ENCODE peak calls at places on chromosomes 5 and 9, in four cellular contexts. D is HS-27A, M is ovary, Z is GM20000. F is an unnamed sample.

GRCh38 chr9:130624154-130624553 is 40.2 kb upstream of the PRDM12 start:
- DNase-seq in D (no peak), M (no peak), Z (no peak), F (no peak)

GRCh38 chr5:138974227-138975063 is 99.3 kb upstream of the LRRTM2 start:
- DNase-seq in D (no peak), M (peak), Z (no peak), F (no peak)

GRCh38 chr9:125878241-125878640 is 131.1 kb downstream of the PBX3 start:
- DNase-seq in D (no peak), M (no peak), Z (no peak), F (no peak)

GRCh38 chr9:12904261-12905000 is 129.6 kb downstream of the LURAP1L start:
- DNase-seq in D (no peak), M (no peak), Z (no peak), F (no peak)

GRCh38 chr9:109499631-109500120 is 1.6 kb upstream of the PTPN3 start:
- DNase-seq in D (no peak), M (peak), Z (no peak), F (no peak)

GRCh38 chr5:18003784-18004183 is 369.5 kb downstream of the TAF11L14 start:
- DNase-seq in D (no peak), M (no peak), Z (no peak), F (no peak)

GRCh38 chr9:5714501-5715401 is 85.8 kb downstream of the RIC1 start:
- DNase-seq in D (no peak), M (no peak), Z (no peak), F (no peak)

GRCh38 chr9:72022846-72023245 is 37.6 kb downstream of the C9orf57 start:
- DNase-seq in D (no peak), M (no peak), Z (no peak), F (no peak)

GRCh38 chr5:133700251-133700650 is 87.9 kb upstream of the FSTL4 start:
- DNase-seq in D (no peak), M (no peak), Z (no peak), F (no peak)

GRCh38 chr5:151298063-151298462 is 5.5 kb downstream of the SLC36A3 start:
- DNase-seq in D (no peak), M (no peak), Z (no peak), F (peak)

GRCh38 chr9:89007041-89007440 is 15.8 kb downstream of the S1PR3 start:
- DNase-seq in D (no peak), M (no peak), Z (no peak), F (no peak)

GRCh38 chr5:51034501-51034900 is 348.7 kb upstream of the ISL1 start:
- DNase-seq in D (no peak), M (no peak), Z (no peak), F (no peak)

GRCh38 chr5:97550164-97550563 is 367.1 kb upstream of the RIOK2 start:
- DNase-seq in D (no peak), M (no peak), Z (no peak), F (no peak)

GRCh38 chr5:55671975-55672374 is 40.1 kb downstream of the SLC38A9 start:
- DNase-seq in D (no peak), M (no peak), Z (no peak), F (no peak)

GRCh38 chr5:11062379-11062778 is 301.3 kb upstream of the DAP start:
- DNase-seq in D (no peak), M (no peak), Z (no peak), F (no peak)

GRCh38 chr5:109692011-109692410 is 2.3 kb downstream of the MAN2A1 start:
- DNase-seq in D (no peak), M (no peak), Z (no peak), F (no peak)

GRCh38 chr9:34250721-34251120 is 71.9 kb downstream of the UBAP1 start:
- DNase-seq in D (no peak), M (no peak), Z (no peak), F (no peak)

GRCh38 chr5:172775326-172776234 is 4.6 kb upstream of the DUSP1 start:
- DNase-seq in D (no peak), M (no peak), Z (no peak), F (no peak)

GRCh38 chr9:4277531-4277991 is 22.3 kb downstream of the GLIS3 start:
- DNase-seq in D (no peak), M (no peak), Z (no peak), F (no peak)

GRCh38 chr9:107547772-107548297 is 58.3 kb upstream of the KLF4 start:
- DNase-seq in D (no peak), M (no peak), Z (no peak), F (no peak)

GRCh38 chr9:111657051-111657450 is 4.4 kb upstream of the GNG10 start:
- DNase-seq in D (no peak), M (no peak), Z (no peak), F (no peak)

GRCh38 chr9:84293001-84293798 is 47.4 kb downstream of the SLC28A3 start:
- DNase-seq in D (no peak), M (no peak), Z (peak), F (no peak)

GRCh38 chr9:38017149-38017884 is 51.7 kb downstream of the SHB start:
- DNase-seq in D (no peak), M (no peak), Z (no peak), F (no peak)

GRCh38 chr9:87405677-87406544 is 91.8 kb upstream of the DAPK1 start:
- DNase-seq in D (no peak), M (no peak), Z (no peak), F (no peak)

GRCh38 chr9:33315371-33315770 is 25.1 kb downstream of the NFX1 start:
- DNase-seq in D (no peak), M (no peak), Z (no peak), F (no peak)

GRCh38 chr5:55037046-55037771 is 13.2 kb downstream of the GZMK start:
- DNase-seq in D (no peak), M (no peak), Z (peak), F (no peak)

GRCh38 chr9:133149130-133150015 is 14.3 kb downstream of the GBGT1 start:
- DNase-seq in D (peak), M (peak), Z (peak), F (peak)

F was measured in Panc1.